ENCODE peak calls at places on chromosomes 5 and 9, in eight cellular contexts. Y is right cardiac atrium; K is activated T-helper 1 cell treated with Interleukin-2 at 50 U/mL for 16 hours; O is breast epithelium; X is HT-29; E is fibroblast of the conjunctiva; G is neural progenitor cell; P is stimulated activated CD4-positive, alpha-beta T cell treated with anti-CD3 and anti-CD28 coated beads, Interleukin-12 subunit alpha, Interleukin-12 subunit beta, amount 100 ng/mL, for 4 hours. C is an unnamed sample.

GRCh38 chr9:109020113-109020512 is 6.8 kb upstream of the CTNNAL1 start:
- DNase-seq in Y (no peak), K (no peak), O (no peak), X (no peak), E (no peak), G (no peak), P (no peak), C (no peak)

GRCh38 chr9:8447618-8448017 is 648.0 kb upstream of the DMAC1 start:
- DNase-seq in Y (no peak), K (no peak), O (no peak), X (no peak), E (no peak), G (no peak), P (no peak), C (no peak)

GRCh38 chr9:109440797-109441287 is 57.3 kb downstream of the PTPN3 start:
- DNase-seq in Y (peak), K (peak), O (peak), X (peak), E (peak), G (peak), P (peak), C (peak)

GRCh38 chr9:79583957-79584654 is 12.3 kb downstream of the TLE4 start:
- DNase-seq in Y (peak), K (no peak), O (no peak), X (no peak), E (no peak), G (peak), P (no peak), C (no peak)

GRCh38 chr9:97176206-97176605 is 131.3 kb upstream of the CCDC180 start:
- DNase-seq in Y (no peak), K (no peak), O (no peak), X (no peak), E (no peak), G (no peak), P (no peak), C (no peak)

GRCh38 chr5:150593593-150593992 is 46.9 kb upstream of the SYNPO start:
- DNase-seq in Y (peak), K (no peak), O (no peak), X (no peak), E (no peak), G (no peak), P (no peak), C (no peak)

GRCh38 chr5:148957591-148958202 is 105.2 kb downstream of the SH3TC2 start:
- DNase-seq in Y (peak), K (no peak), O (no peak), X (peak), E (no peak), G (peak), P (peak), C (no peak)

GRCh38 chr5:12111263-12111662 is 207.0 kb upstream of the CTNND2 start:
- DNase-seq in Y (no peak), K (no peak), O (no peak), X (no peak), E (no peak), G (no peak), P (no peak), C (no peak)

GRCh38 chr5:1412163-1412562 is 33.1 kb downstream of the SLC6A3 start:
- DNase-seq in Y (no peak), K (no peak), O (no peak), X (no peak), E (no peak), G (no peak), P (no peak), C (no peak)